ENCODE peak calls at places on chromosomes 1 and 21, in six cellular contexts. One of them, this sample, is unnamed.

GRCh38 chr1:234933475-234933874 is 195.2 kb downstream of the TOMM20 start:
- DNase-seq in GM12865: peak
- DNase-seq in mucosa of descending colon: no peak
- DNase-seq in AG04450: no peak
- DNase-seq in choroid plexus epithelial cell: peak
- DNase-seq in H7: no peak
- DNase-seq in this sample: peak

GRCh38 chr1:43984855-43985254 is 5.8 kb downstream of the B4GALT2 start:
- DNase-seq in GM12865: no peak
- DNase-seq in mucosa of descending colon: no peak
- DNase-seq in AG04450: no peak
- DNase-seq in choroid plexus epithelial cell: no peak
- DNase-seq in H7: no peak
- DNase-seq in this sample: no peak

GRCh38 chr1:149962039-149962647 is 25.5 kb upstream of the MTMR11 start:
- DNase-seq in GM12865: peak
- DNase-seq in mucosa of descending colon: peak
- DNase-seq in AG04450: peak
- DNase-seq in choroid plexus epithelial cell: peak
- DNase-seq in H7: peak
- DNase-seq in this sample: no peak

GRCh38 chr1:64984106-64984505 is 17.8 kb upstream of the JAK1 start:
- DNase-seq in GM12865: no peak
- DNase-seq in mucosa of descending colon: no peak
- DNase-seq in AG04450: no peak
- DNase-seq in choroid plexus epithelial cell: no peak
- DNase-seq in H7: no peak
- DNase-seq in this sample: no peak

GRCh38 chr1:9892563-9893528 is 17.2 kb downstream of the CTNNBIP1 start:
- DNase-seq in GM12865: no peak
- DNase-seq in mucosa of descending colon: peak
- DNase-seq in AG04450: no peak
- DNase-seq in choroid plexus epithelial cell: peak
- DNase-seq in H7: no peak
- DNase-seq in this sample: peak

GRCh38 chr1:7404046-7404742 is 366.9 kb upstream of the VAMP3 start:
- DNase-seq in GM12865: no peak
- DNase-seq in mucosa of descending colon: no peak
- DNase-seq in AG04450: no peak
- DNase-seq in choroid plexus epithelial cell: no peak
- DNase-seq in H7: peak
- DNase-seq in this sample: no peak

GRCh38 chr1:24929091-24929875 is 793 bp downstream of the RUNX3 start:
- DNase-seq in GM12865: peak
- DNase-seq in mucosa of descending colon: peak
- DNase-seq in AG04450: no peak
- DNase-seq in choroid plexus epithelial cell: no peak
- DNase-seq in H7: peak
- DNase-seq in this sample: no peak

GRCh38 chr1:226798427-226799411 is 59.6 kb upstream of the ITPKB start:
- DNase-seq in GM12865: peak
- DNase-seq in mucosa of descending colon: peak
- DNase-seq in AG04450: no peak
- DNase-seq in choroid plexus epithelial cell: no peak
- DNase-seq in H7: no peak
- DNase-seq in this sample: no peak

GRCh38 chr1:9589719-9590157 is 1.0 kb downstream of the TMEM201 start:
- DNase-seq in GM12865: peak
- DNase-seq in mucosa of descending colon: no peak
- DNase-seq in AG04450: no peak
- DNase-seq in choroid plexus epithelial cell: no peak
- DNase-seq in H7: peak
- DNase-seq in this sample: no peak

GRCh38 chr1:9120312-9120958 is 8.5 kb downstream of the GPR157 start:
- DNase-seq in GM12865: no peak
- DNase-seq in mucosa of descending colon: no peak
- DNase-seq in AG04450: no peak
- DNase-seq in choroid plexus epithelial cell: no peak
- DNase-seq in H7: no peak
- DNase-seq in this sample: no peak

GRCh38 chr1:198318092-198318491 is 161.3 kb downstream of the NEK7 start:
- DNase-seq in GM12865: peak
- DNase-seq in mucosa of descending colon: no peak
- DNase-seq in AG04450: no peak
- DNase-seq in choroid plexus epithelial cell: no peak
- DNase-seq in H7: no peak
- DNase-seq in this sample: no peak

GRCh38 chr21:36990508-36991205 is 15.8 kb upstream of the RIPPLY3 start:
- DNase-seq in GM12865: no peak
- DNase-seq in mucosa of descending colon: no peak
- DNase-seq in AG04450: no peak
- DNase-seq in choroid plexus epithelial cell: no peak
- DNase-seq in H7: peak
- DNase-seq in this sample: no peak

GRCh38 chr1:9844106-9844505 is 20.3 kb upstream of the CLSTN1 start:
- DNase-seq in GM12865: no peak
- DNase-seq in mucosa of descending colon: no peak
- DNase-seq in AG04450: no peak
- DNase-seq in choroid plexus epithelial cell: no peak
- DNase-seq in H7: peak
- DNase-seq in this sample: no peak

GRCh38 chr1:120179420-120180348 is 3.4 kb upstream of the SEC22B start:
- DNase-seq in GM12865: no peak
- DNase-seq in mucosa of descending colon: peak
- DNase-seq in AG04450: peak
- DNase-seq in choroid plexus epithelial cell: peak
- DNase-seq in H7: peak
- DNase-seq in this sample: peak

GRCh38 chr1:228061411-228062084 is 21.0 kb upstream of the ARF1 start:
- DNase-seq in GM12865: no peak
- DNase-seq in mucosa of descending colon: no peak
- DNase-seq in AG04450: no peak
- DNase-seq in choroid plexus epithelial cell: no peak
- DNase-seq in H7: peak
- DNase-seq in this sample: no peak

GRCh38 chr21:42807938-42808613 is 71.3 kb downstream of the WDR4 start:
- DNase-seq in GM12865: no peak
- DNase-seq in mucosa of descending colon: no peak
- DNase-seq in AG04450: no peak
- DNase-seq in choroid plexus epithelial cell: no peak
- DNase-seq in H7: no peak
- DNase-seq in this sample: no peak

GRCh38 chr1:167066333-167067122 is 23.6 kb downstream of the GPA33 start:
- DNase-seq in GM12865: peak
- DNase-seq in mucosa of descending colon: peak
- DNase-seq in AG04450: no peak
- DNase-seq in choroid plexus epithelial cell: peak
- DNase-seq in H7: peak
- DNase-seq in this sample: peak

GRCh38 chr21:41653944-41654625 is 112.8 kb downstream of the RIPK4 start:
- DNase-seq in GM12865: no peak
- DNase-seq in mucosa of descending colon: no peak
- DNase-seq in AG04450: no peak
- DNase-seq in choroid plexus epithelial cell: peak
- DNase-seq in H7: no peak
- DNase-seq in this sample: no peak

GRCh38 chr1:202162418-202163280 is 2.2 kb upstream of the PTPN7 start:
- DNase-seq in GM12865: no peak
- DNase-seq in mucosa of descending colon: no peak
- DNase-seq in AG04450: no peak
- DNase-seq in choroid plexus epithelial cell: no peak
- DNase-seq in H7: no peak
- DNase-seq in this sample: no peak

GRCh38 chr21:34952701-34953100 is 96.4 kb downstream of the RUNX1 start:
- DNase-seq in GM12865: no peak
- DNase-seq in mucosa of descending colon: no peak
- DNase-seq in AG04450: no peak
- DNase-seq in choroid plexus epithelial cell: peak
- DNase-seq in H7: no peak
- DNase-seq in this sample: no peak

GRCh38 chr1:94612081-94612480 is 70.5 kb upstream of the F3 start:
- DNase-seq in GM12865: no peak
- DNase-seq in mucosa of descending colon: peak
- DNase-seq in AG04450: no peak
- DNase-seq in choroid plexus epithelial cell: no peak
- DNase-seq in H7: no peak
- DNase-seq in this sample: no peak

GRCh38 chr1:2230781-2231666 is 2.9 kb downstream of the SKI start:
- DNase-seq in GM12865: peak
- DNase-seq in mucosa of descending colon: no peak
- DNase-seq in AG04450: no peak
- DNase-seq in choroid plexus epithelial cell: no peak
- DNase-seq in H7: no peak
- DNase-seq in this sample: no peak

GRCh38 chr1:2232916-2233438 is 4.9 kb downstream of the SKI start:
- DNase-seq in GM12865: no peak
- DNase-seq in mucosa of descending colon: no peak
- DNase-seq in AG04450: no peak
- DNase-seq in choroid plexus epithelial cell: no peak
- DNase-seq in H7: no peak
- DNase-seq in this sample: no peak

GRCh38 chr1:2229921-2230700 is 2.0 kb downstream of the SKI start:
- DNase-seq in GM12865: no peak
- DNase-seq in mucosa of descending colon: no peak
- DNase-seq in AG04450: no peak
- DNase-seq in choroid plexus epithelial cell: peak
- DNase-seq in H7: no peak
- DNase-seq in this sample: peak

GRCh38 chr1:2232255-2232915 is 4.3 kb downstream of the SKI start:
- DNase-seq in GM12865: no peak
- DNase-seq in mucosa of descending colon: no peak
- DNase-seq in AG04450: no peak
- DNase-seq in choroid plexus epithelial cell: no peak
- DNase-seq in H7: no peak
- DNase-seq in this sample: no peak

GRCh38 chr1:2231667-2232254 is 3.6 kb downstream of the SKI start:
- DNase-seq in GM12865: no peak
- DNase-seq in mucosa of descending colon: peak
- DNase-seq in AG04450: no peak
- DNase-seq in choroid plexus epithelial cell: peak
- DNase-seq in H7: peak
- DNase-seq in this sample: peak
- H3K4me3 ChIP-seq in GM12865: no peak
- H3K4me3 ChIP-seq in mucosa of descending colon: no peak
- H3K4me3 ChIP-seq in AG04450: peak
- H3K4me3 ChIP-seq in choroid plexus epithelial cell: peak
- H3K4me3 ChIP-seq in H7: peak
- H3K4me3 ChIP-seq in this sample: peak

DNA sequence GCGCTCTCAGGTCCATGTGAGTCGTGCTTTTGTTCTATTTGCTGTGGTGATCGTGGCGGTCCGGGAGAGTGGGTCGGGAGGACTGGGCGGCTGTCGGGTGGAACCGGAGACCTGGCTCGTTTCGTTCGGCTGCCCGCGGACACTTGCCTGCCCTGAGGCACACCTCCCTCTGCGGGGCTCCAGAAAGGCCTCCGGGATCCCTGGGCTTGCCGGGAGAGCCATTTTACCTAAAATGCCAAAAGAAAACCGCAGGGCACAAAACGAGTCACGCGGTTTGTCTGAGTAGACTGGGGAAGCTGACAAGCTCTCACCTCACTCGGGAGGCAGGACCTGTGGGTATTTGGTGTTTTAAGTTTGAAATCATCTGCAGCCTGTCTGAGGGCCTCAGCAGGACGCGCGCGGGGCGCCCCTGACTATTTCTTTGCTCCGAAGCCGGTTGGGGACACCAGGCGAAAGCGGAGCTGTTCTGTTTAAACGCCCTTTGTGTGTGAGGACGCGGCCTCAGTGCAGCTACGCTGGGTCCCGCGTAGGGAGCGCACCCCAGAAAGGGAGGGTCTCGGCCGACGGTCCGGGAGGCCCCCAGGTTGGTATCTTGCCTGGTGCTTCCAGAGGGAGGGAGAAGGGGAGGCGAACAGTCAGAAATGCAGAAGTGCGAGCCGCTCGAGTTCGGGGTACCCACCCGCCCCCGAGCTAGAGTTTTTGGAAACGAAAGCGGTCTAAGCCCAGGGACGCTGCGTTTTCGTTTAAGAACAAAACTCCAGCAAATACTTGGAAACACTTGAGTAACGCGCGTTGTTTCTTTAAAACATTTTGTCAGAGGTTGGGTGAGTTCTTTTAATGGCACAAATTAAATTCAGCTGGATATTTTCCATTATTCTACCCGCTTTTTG is 996 bp downstream of the LHX8 start:
- DNase-seq in GM12865: no peak
- DNase-seq in mucosa of descending colon: no peak
- DNase-seq in AG04450: no peak
- DNase-seq in choroid plexus epithelial cell: peak
- DNase-seq in H7: peak
- DNase-seq in this sample: no peak
- H3K4me3 ChIP-seq in GM12865: no peak
- H3K4me3 ChIP-seq in mucosa of descending colon: no peak
- H3K4me3 ChIP-seq in AG04450: peak
- H3K4me3 ChIP-seq in choroid plexus epithelial cell: peak
- H3K4me3 ChIP-seq in H7: peak
- H3K4me3 ChIP-seq in this sample: peak

GRCh38 chr1:102628008-102628736 is 480.1 kb downstream of the COL11A1 start:
- DNase-seq in GM12865: no peak
- DNase-seq in mucosa of descending colon: no peak
- DNase-seq in AG04450: no peak
- DNase-seq in choroid plexus epithelial cell: peak
- DNase-seq in H7: no peak
- DNase-seq in this sample: no peak
- H3K4me3 ChIP-seq in GM12865: no peak
- H3K4me3 ChIP-seq in mucosa of descending colon: no peak
- H3K4me3 ChIP-seq in AG04450: peak
- H3K4me3 ChIP-seq in choroid plexus epithelial cell: peak
- H3K4me3 ChIP-seq in H7: no peak
- H3K4me3 ChIP-seq in this sample: no peak

DNA sequence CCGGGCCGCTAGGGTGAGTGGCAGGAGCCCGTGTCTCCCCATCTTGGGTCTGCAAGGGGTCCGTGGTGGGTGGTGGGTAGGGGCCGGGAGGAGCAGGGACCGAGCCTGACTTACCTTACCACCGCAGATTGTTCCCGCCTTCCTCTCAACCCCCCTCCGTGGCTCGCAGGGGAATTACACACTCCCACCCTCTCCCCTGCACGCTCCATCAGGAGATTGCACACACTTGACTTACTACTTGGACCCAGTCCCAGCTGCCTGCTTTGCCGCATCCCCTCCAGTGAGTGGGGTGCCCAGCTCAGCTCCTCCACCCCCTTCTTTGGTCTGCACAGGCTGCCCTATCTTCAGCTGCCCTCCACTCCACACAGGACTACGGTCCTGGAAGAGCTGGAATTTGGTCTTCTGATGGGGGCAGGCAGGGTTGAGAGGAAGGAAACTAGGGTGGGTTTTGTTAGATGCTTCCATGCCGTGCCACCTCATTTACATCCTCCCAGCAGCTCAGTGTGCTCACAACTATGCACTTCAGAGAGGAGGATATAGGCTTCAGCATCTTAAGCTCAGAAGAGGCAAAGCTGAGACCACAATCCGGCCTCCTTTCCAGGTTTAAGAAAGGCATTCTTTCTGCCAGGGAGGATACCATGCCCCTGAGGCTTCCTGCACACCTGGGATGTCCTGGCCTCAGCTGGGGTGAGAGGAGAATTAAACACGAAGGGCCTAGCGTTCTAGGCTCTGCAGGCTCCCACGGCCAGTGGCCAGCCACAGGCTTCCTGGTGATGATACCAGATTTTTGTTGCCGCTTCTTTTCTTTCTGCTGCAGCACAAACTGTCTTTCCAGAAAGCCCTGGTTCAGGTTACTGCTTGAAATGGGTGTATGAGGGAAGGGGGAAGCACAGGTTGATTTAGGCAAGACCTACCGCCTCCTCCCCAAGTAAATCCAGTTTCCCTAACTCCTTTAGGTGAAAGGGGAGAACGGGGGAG is 2.3 kb downstream of the KCNC4 start:
- DNase-seq in GM12865: no peak
- DNase-seq in mucosa of descending colon: no peak
- DNase-seq in AG04450: no peak
- DNase-seq in choroid plexus epithelial cell: no peak
- DNase-seq in H7: peak
- DNase-seq in this sample: no peak
- H3K4me3 ChIP-seq in GM12865: no peak
- H3K4me3 ChIP-seq in mucosa of descending colon: no peak
- H3K4me3 ChIP-seq in AG04450: no peak
- H3K4me3 ChIP-seq in choroid plexus epithelial cell: no peak
- H3K4me3 ChIP-seq in H7: peak
- H3K4me3 ChIP-seq in this sample: peak